ENCODE peak calls at places on chromosomes 11 and 22, in five cellular contexts. J, N, L, K and S are unnamed samples.

GRCh38 chr11:101860694-101861371 is 54.0 kb upstream of the CEP126 start:
- DNase-seq in J (peak), N (no peak), L (no peak), K (no peak), S (no peak)

GRCh38 chr11:75734491-75735180 is 17.0 kb downstream of the MOGAT2 start:
- DNase-seq in J (no peak), N (no peak), L (no peak), K (no peak), S (no peak)

GRCh38 chr22:38074181-38075104 is 9.5 kb downstream of the SLC16A8 start:
- DNase-seq in J (peak), N (no peak), L (peak), K (no peak), S (no peak)

GRCh38 chr11:10856689-10857603 is 907 bp downstream of the ZBED5 start:
- DNase-seq in J (peak), N (no peak), L (no peak), K (no peak), S (no peak)

GRCh38 chr11:70551323-70552166 is 153.2 kb downstream of the CTTN start:
- DNase-seq in J (no peak), N (no peak), L (peak), K (no peak), S (no peak)

GRCh38 chr11:34345991-34346480 is 11.8 kb downstream of the ABTB2 start:
- DNase-seq in J (peak), N (no peak), L (peak), K (no peak), S (no peak)

GRCh38 chr22:39470462-39471335 is 13.9 kb downstream of the MGAT3 start:
- DNase-seq in J (no peak), N (no peak), L (no peak), K (no peak), S (no peak)

GRCh38 chr11:3932698-3933097 is 77.2 kb downstream of the STIM1 start:
- DNase-seq in J (no peak), N (no peak), L (no peak), K (no peak), S (no peak)